ENCODE peak calls at places on chromosomes 2 and 18, in ten cellular contexts. L, N, H, I, R, Q, U, J, A and M are unnamed samples.

GRCh38 chr2:128145651-128146050 is 54.7 kb downstream of the UGGT1 start:
- DNase-seq in L (no peak), N (no peak), H (no peak), I (no peak), R (no peak), Q (no peak), U (no peak), J (no peak), A (no peak), M (no peak)

GRCh38 chr2:236626391-236627150 is 56.9 kb downstream of the ACKR3 start:
- DNase-seq in L (no peak), N (no peak), H (no peak), I (no peak), R (no peak), Q (no peak), U (no peak), J (no peak), A (no peak), M (no peak)

GRCh38 chr2:150733219-150733618 is 245.8 kb upstream of the RND3 start:
- DNase-seq in L (no peak), N (no peak), H (no peak), I (no peak), R (no peak), Q (no peak), U (no peak), J (no peak), A (no peak), M (no peak)

GRCh38 chr2:64565358-64565757 is 41.2 kb downstream of the AFTPH start:
- DNase-seq in L (no peak), N (no peak), H (no peak), I (no peak), R (no peak), Q (no peak), U (no peak), J (no peak), A (no peak), M (no peak)

GRCh38 chr2:232230557-232230956 is 148.0 kb upstream of the ALPP start:
- DNase-seq in L (no peak), N (peak), H (no peak), I (no peak), R (no peak), Q (no peak), U (no peak), J (peak), A (no peak), M (no peak)

GRCh38 chr2:71277536-71278103 is 50.7 kb upstream of the PAIP2B start:
- DNase-seq in L (no peak), N (no peak), H (no peak), I (no peak), R (no peak), Q (peak), U (peak), J (peak), A (peak), M (peak)

GRCh38 chr18:2672410-2672809 is 16.9 kb downstream of the SMCHD1 start:
- DNase-seq in L (no peak), N (no peak), H (no peak), I (no peak), R (no peak), Q (no peak), U (no peak), J (no peak), A (no peak), M (no peak)

GRCh38 chr2:124339709-124340108 is 314.6 kb downstream of the CNTNAP5 start:
- DNase-seq in L (no peak), N (no peak), H (no peak), I (no peak), R (no peak), Q (no peak), U (no peak), J (no peak), A (no peak), M (no peak)

GRCh38 chr18:50653402-50654093 is 93.7 kb downstream of the MAPK4 start:
- DNase-seq in L (no peak), N (no peak), H (no peak), I (no peak), R (no peak), Q (no peak), U (no peak), J (no peak), A (no peak), M (no peak)

GRCh38 chr2:120765911-120766757 is 30.5 kb downstream of the GLI2 start:
- DNase-seq in L (no peak), N (no peak), H (peak), I (no peak), R (peak), Q (peak), U (peak), J (no peak), A (peak), M (no peak)

GRCh38 chr2:24409700-24410556 is 49.6 kb upstream of the ITSN2 start:
- DNase-seq in L (peak), N (peak), H (peak), I (peak), R (no peak), Q (peak), U (peak), J (peak), A (peak), M (peak)

GRCh38 chr2:200338692-200339091 is 32.2 kb downstream of the SPATS2L start:
- DNase-seq in L (no peak), N (no peak), H (no peak), I (no peak), R (no peak), Q (no peak), U (no peak), J (no peak), A (no peak), M (no peak)

GRCh38 chr18:7626922-7627440 is 59.9 kb downstream of the PTPRM start:
- DNase-seq in L (peak), N (no peak), H (no peak), I (no peak), R (no peak), Q (peak), U (peak), J (peak), A (no peak), M (no peak)
- TF ChIP-seq CTCF in L (peak), N (no peak), H (peak), I (no peak), R (no peak), Q (peak), U (peak), J (no peak), A (no peak), M (no peak)

DNA sequence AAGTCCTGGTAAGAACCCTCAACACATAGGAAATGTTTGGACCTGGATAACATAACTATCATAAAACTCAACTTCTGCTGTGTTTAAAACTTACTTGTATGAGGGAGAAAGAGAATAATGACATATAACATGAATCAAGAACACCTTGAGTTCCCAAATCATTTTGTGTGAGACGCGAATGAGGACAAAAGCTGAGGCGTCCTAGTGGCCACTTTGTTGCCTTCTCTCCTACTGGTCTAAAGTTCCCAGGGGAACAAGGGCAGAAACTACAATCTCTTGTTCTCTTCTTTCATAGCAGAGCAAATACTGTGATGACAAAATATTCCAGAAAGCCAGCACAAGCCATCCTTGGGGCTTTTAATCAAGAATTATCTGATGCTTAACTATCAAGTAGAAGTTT is 8.3 kb upstream of the LCT start:
- DNase-seq in L (no peak), N (no peak), H (no peak), I (no peak), R (no peak), Q (no peak), U (no peak), J (no peak), A (no peak), M (no peak)
- TF ChIP-seq CTCF in L (peak), N (peak), H (no peak), I (no peak), R (no peak), Q (no peak), U (no peak), J (no peak), A (no peak), M (no peak)

GRCh38 chr18:40293311-40293710 is 1661.7 kb upstream of the PIK3C3 start:
- DNase-seq in L (no peak), N (no peak), H (no peak), I (no peak), R (no peak), Q (no peak), U (no peak), J (no peak), A (no peak), M (no peak)
- TF ChIP-seq CTCF in L (peak), N (no peak), H (no peak), I (no peak), R (no peak), Q (no peak), U (no peak), J (no peak), A (no peak), M (no peak)

GRCh38 chr2:78992807-78993517 is 32.5 kb upstream of the REG3G start:
- DNase-seq in L (no peak), N (no peak), H (no peak), I (no peak), R (no peak), Q (no peak), U (no peak), J (no peak), A (peak), M (peak)
- TF ChIP-seq CTCF in L (no peak), N (no peak), H (no peak), I (no peak), R (no peak), Q (no peak), U (no peak), J (no peak), A (no peak), M (no peak)